ENCODE peak calls at places on chromosomes 16 and 17, in nine cellular contexts. One of them, this sample, is unnamed.

GRCh38 chr16:87384162-87384999 is 805 bp upstream of the FBXO31 start:
- DNase-seq in coronary artery: peak; percentile 76
- DNase-seq in Jurkat, Clone E6-1: no peak
- DNase-seq in prostate gland: no peak
- DNase-seq in fibroblast of lung: no peak
- DNase-seq in BJ: no peak
- DNase-seq in skeletal muscle cell: no peak
- DNase-seq in CD8-positive, alpha-beta T cell: no peak
- DNase-seq in cardiac fibroblast: no peak
- DNase-seq in this sample: no peak

GRCh38 chr17:75692976-75693375 is 25.8 kb downstream of the SAP30BP start:
- DNase-seq in fibroblast of lung: peak; percentile 32
- DNase-seq in prostate gland: no peak
- DNase-seq in coronary artery: no peak
- DNase-seq in cardiac fibroblast: no peak
- DNase-seq in BJ: no peak
- DNase-seq in CD8-positive, alpha-beta T cell: no peak
- DNase-seq in skeletal muscle cell: no peak
- DNase-seq in Jurkat, Clone E6-1: no peak
- DNase-seq in this sample: no peak

GRCh38 chr16:67349172-67349571 is 22.6 kb downstream of the LRRC36 start:
- DNase-seq in fibroblast of lung: peak; percentile 28
- DNase-seq in BJ: no peak
- DNase-seq in Jurkat, Clone E6-1: peak; percentile 39
- DNase-seq in skeletal muscle cell: no peak
- DNase-seq in CD8-positive, alpha-beta T cell: no peak
- DNase-seq in coronary artery: no peak
- DNase-seq in cardiac fibroblast: peak; percentile 54
- DNase-seq in prostate gland: no peak
- DNase-seq in this sample: peak; percentile 3

GRCh38 chr16:66483689-66484452 is 56.8 kb downstream of the BEAN1 start:
- DNase-seq in BJ: no peak
- DNase-seq in coronary artery: peak; percentile 84
- DNase-seq in CD8-positive, alpha-beta T cell: peak; percentile 70
- DNase-seq in skeletal muscle cell: no peak
- DNase-seq in fibroblast of lung: peak; percentile 59
- DNase-seq in prostate gland: peak; percentile 71
- DNase-seq in cardiac fibroblast: peak; percentile 78
- DNase-seq in Jurkat, Clone E6-1: peak; percentile 48
- DNase-seq in this sample: peak; percentile 48

GRCh38 chr17:46742539-46743270 is 75.8 kb downstream of the WNT3 start:
- DNase-seq in coronary artery: no peak
- DNase-seq in BJ: peak; percentile 41
- DNase-seq in fibroblast of lung: peak; percentile 87
- DNase-seq in skeletal muscle cell: peak; percentile 79
- DNase-seq in CD8-positive, alpha-beta T cell: no peak
- DNase-seq in prostate gland: no peak
- DNase-seq in cardiac fibroblast: peak; percentile 95
- DNase-seq in Jurkat, Clone E6-1: no peak
- DNase-seq in this sample: no peak

GRCh38 chr17:39376434-39376833 is 25.0 kb downstream of the FBXL20 start:
- DNase-seq in coronary artery: no peak
- DNase-seq in prostate gland: no peak
- DNase-seq in CD8-positive, alpha-beta T cell: no peak
- DNase-seq in Jurkat, Clone E6-1: no peak
- DNase-seq in cardiac fibroblast: no peak
- DNase-seq in fibroblast of lung: no peak
- DNase-seq in BJ: no peak
- DNase-seq in skeletal muscle cell: no peak
- DNase-seq in this sample: no peak

GRCh38 chr17:27153005-27153404 is 140.9 kb upstream of the WSB1 start:
- DNase-seq in Jurkat, Clone E6-1: no peak
- DNase-seq in skeletal muscle cell: no peak
- DNase-seq in fibroblast of lung: peak; percentile 5
- DNase-seq in BJ: no peak
- DNase-seq in prostate gland: no peak
- DNase-seq in coronary artery: peak; percentile 41
- DNase-seq in cardiac fibroblast: peak; percentile 48
- DNase-seq in CD8-positive, alpha-beta T cell: no peak
- DNase-seq in this sample: no peak

GRCh38 chr16:14375132-14375491 is 254.9 kb downstream of the PARN start:
- DNase-seq in CD8-positive, alpha-beta T cell: no peak
- DNase-seq in prostate gland: no peak
- DNase-seq in coronary artery: no peak
- DNase-seq in cardiac fibroblast: peak; percentile 45
- DNase-seq in BJ: no peak
- DNase-seq in skeletal muscle cell: no peak
- DNase-seq in Jurkat, Clone E6-1: no peak
- DNase-seq in fibroblast of lung: peak; percentile 22
- DNase-seq in this sample: no peak

GRCh38 chr17:76697702-76698465 is 12.9 kb downstream of the MXRA7 start:
- DNase-seq in BJ: no peak
- DNase-seq in Jurkat, Clone E6-1: no peak
- DNase-seq in prostate gland: no peak
- DNase-seq in skeletal muscle cell: no peak
- DNase-seq in CD8-positive, alpha-beta T cell: no peak
- DNase-seq in fibroblast of lung: peak; percentile 82
- DNase-seq in cardiac fibroblast: peak; percentile 48
- DNase-seq in coronary artery: no peak
- DNase-seq in this sample: no peak

GRCh38 chr17:11122908-11123307 is 118.1 kb upstream of the SHISA6 start:
- DNase-seq in cardiac fibroblast: no peak
- DNase-seq in skeletal muscle cell: no peak
- DNase-seq in fibroblast of lung: no peak
- DNase-seq in coronary artery: no peak
- DNase-seq in Jurkat, Clone E6-1: no peak
- DNase-seq in CD8-positive, alpha-beta T cell: no peak
- DNase-seq in BJ: no peak
- DNase-seq in prostate gland: peak; percentile 67
- DNase-seq in this sample: no peak

DNA sequence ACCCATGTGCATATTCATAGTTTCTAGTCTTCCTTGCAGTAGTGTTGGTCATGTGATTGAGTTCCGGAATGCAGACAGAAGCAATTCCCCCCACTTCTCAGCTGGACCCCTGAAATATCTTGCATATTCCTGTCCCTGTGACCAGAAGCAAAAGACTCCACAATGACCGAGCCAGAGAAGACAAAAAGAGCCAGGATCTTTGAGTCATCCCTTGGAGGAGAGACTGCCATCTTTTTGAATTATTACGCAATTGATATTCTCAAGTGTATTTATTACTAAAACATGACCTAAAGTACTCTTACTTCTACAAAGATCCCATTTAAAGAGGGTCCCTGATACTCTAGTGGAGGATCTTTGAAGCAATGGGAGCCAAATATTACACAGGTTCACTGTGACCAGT is 43.5 kb downstream of the SOX9 start:
- DNase-seq in Jurkat, Clone E6-1: no peak
- DNase-seq in cardiac fibroblast: peak; percentile 9
- DNase-seq in BJ: no peak
- DNase-seq in prostate gland: no peak
- DNase-seq in coronary artery: no peak
- DNase-seq in CD8-positive, alpha-beta T cell: no peak
- DNase-seq in skeletal muscle cell: no peak
- DNase-seq in fibroblast of lung: no peak
- DNase-seq in this sample: no peak
- H3K4me3 ChIP-seq in Jurkat, Clone E6-1: no peak overlapping the region
- H3K4me3 ChIP-seq in cardiac fibroblast: no peak overlapping the region
- H3K4me3 ChIP-seq in BJ: no peak overlapping the region
- H3K4me3 ChIP-seq in prostate gland: no peak overlapping the region
- H3K4me3 ChIP-seq in coronary artery: no peak overlapping the region
- H3K4me3 ChIP-seq in CD8-positive, alpha-beta T cell: no peak overlapping the region
- H3K4me3 ChIP-seq in skeletal muscle cell: no peak overlapping the region
- H3K4me3 ChIP-seq in fibroblast of lung: no peak overlapping the region
- H3K4me3 ChIP-seq in this sample: no peak overlapping the region

GRCh38 chr17:55717432-55717831 is 5.2 kb downstream of the TMEM100 start:
- DNase-seq in cardiac fibroblast: no peak
- DNase-seq in BJ: no peak
- DNase-seq in fibroblast of lung: no peak
- DNase-seq in skeletal muscle cell: no peak
- DNase-seq in coronary artery: no peak
- DNase-seq in prostate gland: no peak
- DNase-seq in Jurkat, Clone E6-1: no peak
- DNase-seq in CD8-positive, alpha-beta T cell: no peak
- DNase-seq in this sample: no peak
- H3K4me3 ChIP-seq in cardiac fibroblast: no peak overlapping the region
- H3K4me3 ChIP-seq in BJ: no peak overlapping the region
- H3K4me3 ChIP-seq in fibroblast of lung: no peak overlapping the region
- H3K4me3 ChIP-seq in skeletal muscle cell: no peak overlapping the region
- H3K4me3 ChIP-seq in coronary artery: no peak overlapping the region
- H3K4me3 ChIP-seq in prostate gland: no peak overlapping the region
- H3K4me3 ChIP-seq in Jurkat, Clone E6-1: no peak overlapping the region
- H3K4me3 ChIP-seq in CD8-positive, alpha-beta T cell: no peak overlapping the region
- H3K4me3 ChIP-seq in this sample: no peak overlapping the region

GRCh38 chr16:88456356-88457292 is 3.5 kb downstream of the ZFPM1 start:
- DNase-seq in prostate gland: no peak
- DNase-seq in BJ: no peak
- DNase-seq in cardiac fibroblast: no peak
- DNase-seq in fibroblast of lung: no peak
- DNase-seq in CD8-positive, alpha-beta T cell: peak; percentile 70
- DNase-seq in skeletal muscle cell: no peak
- DNase-seq in Jurkat, Clone E6-1: peak; percentile 67
- DNase-seq in coronary artery: no peak
- DNase-seq in this sample: no peak
- H3K4me3 ChIP-seq in prostate gland: peak overlapping the region; percentile 55
- H3K4me3 ChIP-seq in BJ: peak overlapping the region; percentile 50
- H3K4me3 ChIP-seq in cardiac fibroblast: no peak overlapping the region
- H3K4me3 ChIP-seq in fibroblast of lung: peak overlapping the region; percentile 40
- H3K4me3 ChIP-seq in CD8-positive, alpha-beta T cell: peak overlapping the region; percentile 61
- H3K4me3 ChIP-seq in skeletal muscle cell: peak overlapping the region; percentile 58
- H3K4me3 ChIP-seq in Jurkat, Clone E6-1: peak overlapping the region; percentile 55
- H3K4me3 ChIP-seq in coronary artery: peak overlapping the region; percentile 91
- H3K4me3 ChIP-seq in this sample: peak overlapping the region; percentile 50

DNA sequence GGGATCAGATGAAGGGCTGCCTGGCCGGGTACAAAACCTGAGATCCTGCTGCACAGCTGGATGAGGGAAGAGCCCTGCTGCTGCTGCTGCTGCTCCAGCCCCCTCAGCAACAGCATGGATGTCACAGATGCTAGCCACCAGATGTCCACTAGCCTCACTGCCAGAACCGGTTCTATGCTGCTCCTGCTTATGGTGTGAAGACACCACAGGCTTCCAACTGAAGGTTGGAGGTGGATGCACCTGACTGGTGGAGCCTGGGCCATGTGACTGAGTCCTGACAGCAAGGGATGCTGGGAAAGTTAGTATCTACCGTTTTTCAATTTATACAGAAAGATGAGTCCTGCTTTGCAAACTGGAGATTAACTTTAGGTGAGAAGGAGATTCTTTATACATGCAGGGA is 17.6 kb downstream of the ACTG1 start:
- DNase-seq in Jurkat, Clone E6-1: peak; percentile 60
- DNase-seq in cardiac fibroblast: no peak
- DNase-seq in BJ: no peak
- DNase-seq in skeletal muscle cell: no peak
- DNase-seq in prostate gland: no peak
- DNase-seq in CD8-positive, alpha-beta T cell: no peak
- DNase-seq in fibroblast of lung: no peak
- DNase-seq in coronary artery: no peak
- DNase-seq in this sample: no peak
- H3K4me3 ChIP-seq in Jurkat, Clone E6-1: peak overlapping the region; percentile 17
- H3K4me3 ChIP-seq in cardiac fibroblast: no peak overlapping the region
- H3K4me3 ChIP-seq in BJ: no peak overlapping the region
- H3K4me3 ChIP-seq in skeletal muscle cell: no peak overlapping the region
- H3K4me3 ChIP-seq in prostate gland: no peak overlapping the region
- H3K4me3 ChIP-seq in CD8-positive, alpha-beta T cell: no peak overlapping the region
- H3K4me3 ChIP-seq in fibroblast of lung: no peak overlapping the region
- H3K4me3 ChIP-seq in coronary artery: no peak overlapping the region
- H3K4me3 ChIP-seq in this sample: no peak overlapping the region

DNA sequence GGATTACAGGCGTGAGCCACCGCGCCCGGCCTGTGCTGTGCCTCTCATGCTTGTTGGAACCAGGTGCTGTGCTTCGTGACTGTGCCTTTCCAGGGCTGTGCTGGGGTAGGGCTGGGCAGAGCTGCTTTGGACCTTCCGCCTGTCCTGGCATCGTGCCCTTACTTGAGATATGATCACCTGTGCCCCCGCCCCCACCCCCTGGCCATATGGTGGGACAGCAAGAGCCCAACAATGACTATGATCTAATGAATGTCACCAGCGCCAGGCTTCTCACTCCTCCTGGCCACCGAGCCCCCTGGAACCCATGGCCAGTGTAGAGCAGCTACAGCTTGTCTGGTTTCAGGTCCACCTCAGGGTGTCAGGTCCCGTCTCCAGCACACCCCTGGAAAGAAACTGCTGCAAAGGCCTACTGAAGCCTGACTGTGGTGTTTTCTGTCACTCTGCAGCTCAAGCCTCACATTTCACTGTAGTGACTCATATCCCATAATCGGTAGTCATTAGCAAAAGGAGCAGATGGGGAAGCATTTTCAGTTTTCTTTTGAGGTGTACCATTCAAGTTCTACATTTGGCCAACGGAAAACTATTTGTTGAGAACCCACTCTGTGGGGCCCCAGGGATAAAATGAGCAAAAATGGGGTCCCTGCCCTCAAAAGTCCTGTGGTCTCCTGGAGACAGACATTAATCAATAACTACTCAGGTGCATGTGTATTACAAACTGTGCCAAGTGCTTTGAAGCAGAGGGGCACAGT is 22.1 kb downstream of the FCSK start:
- DNase-seq in coronary artery: no peak
- DNase-seq in skeletal muscle cell: peak; percentile 35
- DNase-seq in Jurkat, Clone E6-1: no peak
- DNase-seq in CD8-positive, alpha-beta T cell: no peak
- DNase-seq in prostate gland: no peak
- DNase-seq in BJ: peak; percentile 34
- DNase-seq in fibroblast of lung: peak; percentile 85
- DNase-seq in cardiac fibroblast: peak; percentile 69
- DNase-seq in this sample: peak; percentile 55
- H3K4me3 ChIP-seq in coronary artery: no peak overlapping the region
- H3K4me3 ChIP-seq in skeletal muscle cell: no peak overlapping the region
- H3K4me3 ChIP-seq in Jurkat, Clone E6-1: no peak overlapping the region
- H3K4me3 ChIP-seq in CD8-positive, alpha-beta T cell: no peak overlapping the region
- H3K4me3 ChIP-seq in prostate gland: no peak overlapping the region
- H3K4me3 ChIP-seq in BJ: no peak overlapping the region
- H3K4me3 ChIP-seq in fibroblast of lung: no peak overlapping the region
- H3K4me3 ChIP-seq in cardiac fibroblast: no peak overlapping the region
- H3K4me3 ChIP-seq in this sample: no peak overlapping the region

This sample was measured in astrocyte of the cerebellum.